ENCODE peak calls at places on chromosomes 5 and 9, in six cellular contexts. O is gastrocnemius medialis; F is activated naive CD4-positive, alpha-beta T cell; A is CD4-positive, alpha-beta T cell; W is activated T-cell treated with anti-CD3 and anti-CD28 coated beads, Interleukin-2, amount 50 U/mL, for 24 hours; P is left ventricle myocardium inferior. L is an unnamed sample.

GRCh38 chr9:4301302-4301701 is 1.4 kb upstream of the GLIS3 start:
- DNase-seq in O (no peak), F (no peak), A (no peak), W (no peak), P (no peak), L (no peak)

GRCh38 chr5:97121848-97122247 is 20.6 kb downstream of the LIX1 start:
- DNase-seq in O (no peak), F (no peak), A (no peak), W (no peak), P (no peak), L (no peak)

GRCh38 chr5:101679816-101680215 is 616.3 kb downstream of the SLCO4C1 start:
- DNase-seq in O (no peak), F (no peak), A (no peak), W (no peak), P (no peak), L (no peak)

GRCh38 chr9:70635790-70636189 is 221.3 kb upstream of the KLF9 start:
- DNase-seq in O (no peak), F (no peak), A (no peak), W (no peak), P (no peak), L (no peak)

GRCh38 chr5:135596788-135597187 is 18.0 kb upstream of the CXCL14 start:
- DNase-seq in O (no peak), F (no peak), A (no peak), W (no peak), P (no peak), L (no peak)

GRCh38 chr9:83972286-83972685 is 7.7 kb downstream of the HNRNPK start:
- DNase-seq in O (no peak), F (no peak), A (no peak), W (no peak), P (no peak), L (no peak)

GRCh38 chr5:140340605-140341004 is 5.8 kb downstream of the HBEGF start:
- DNase-seq in O (no peak), F (no peak), A (no peak), W (no peak), P (no peak), L (no peak)

GRCh38 chr5:149279651-149280050 is 8.0 kb downstream of the AFAP1L1 start:
- DNase-seq in O (no peak), F (no peak), A (no peak), W (no peak), P (no peak), L (no peak)

GRCh38 chr9:89386797-89387196 is 68.5 kb downstream of the SECISBP2 start:
- DNase-seq in O (peak; percentile 90), F (no peak), A (no peak), W (no peak), P (peak; percentile 74), L (no peak)

GRCh38 chr9:113737414-113738271 is 138.5 kb upstream of the ZNF618 start:
- DNase-seq in O (no peak), F (no peak), A (no peak), W (no peak), P (no peak), L (peak; percentile 55)

GRCh38 chr5:140205216-140205615 is 30.2 kb downstream of the CYSTM1 start:
- DNase-seq in O (peak; percentile 51), F (no peak), A (no peak), W (no peak), P (no peak), L (no peak)

GRCh38 chr9:12712532-12712931 is 19.3 kb downstream of the TYRP1 start:
- DNase-seq in O (no peak), F (no peak), A (no peak), W (no peak), P (no peak), L (no peak)

GRCh38 chr5:90549729-90550275 is 8.8 kb upstream of the ADGRV1 start:
- DNase-seq in O (no peak), F (no peak), A (no peak), W (no peak), P (no peak), L (no peak)

GRCh38 chr5:37496902-37497445 is 117.9 kb downstream of the WDR70 start:
- DNase-seq in O (no peak), F (no peak), A (no peak), W (no peak), P (no peak), L (no peak)

GRCh38 chr5:136051486-136052220 is 22.9 kb downstream of the TGFBI start:
- DNase-seq in O (no peak), F (no peak), A (no peak), W (no peak), P (no peak), L (no peak)